ENCODE peak calls at places on chromosomes 6 and 20, in four cellular contexts. W, T, V and X are unnamed samples.

GRCh38 chr6:43702522-43703440 is 15.2 kb upstream of the MRPS18A start:
- DNase-seq in W (no peak), T (peak), V (peak), X (peak)

GRCh38 chr6:38450717-38451116 is 189.0 kb downstream of the BTBD9 start:
- DNase-seq in W (no peak), T (no peak), V (no peak), X (no peak)

GRCh38 chr6:73728548-73729205 is 32.7 kb downstream of the CD109 start:
- DNase-seq in W (no peak), T (no peak), V (no peak), X (no peak)

GRCh38 chr6:37700266-37700973 is 2.7 kb upstream of the MDGA1 start:
- DNase-seq in W (no peak), T (no peak), V (no peak), X (no peak)

GRCh38 chr6:140602843-140603242 is 1228.4 kb upstream of the CITED2 start:
- DNase-seq in W (no peak), T (no peak), V (no peak), X (no peak)

GRCh38 chr6:589090-589489 is 67.8 kb downstream of the HUS1B start:
- DNase-seq in W (no peak), T (no peak), V (no peak), X (no peak)

GRCh38 chr6:101110814-101111213 is 229.7 kb upstream of the ASCC3 start:
- DNase-seq in W (no peak), T (no peak), V (no peak), X (peak)

GRCh38 chr20:51440589-51440988 is 101.9 kb downstream of the NFATC2 start:
- DNase-seq in W (no peak), T (no peak), V (no peak), X (no peak)

GRCh38 chr6:14910692-14911547 is 334.9 kb upstream of the JARID2 start:
- DNase-seq in W (no peak), T (no peak), V (no peak), X (peak)

GRCh38 chr20:1907586-1907985 is 12.4 kb downstream of the SIRPA start:
- DNase-seq in W (no peak), T (no peak), V (no peak), X (peak)

GRCh38 chr6:78623567-78623966 is 243.8 kb upstream of the IRAK1BP1 start:
- DNase-seq in W (no peak), T (no peak), V (no peak), X (no peak)

GRCh38 chr6:150196942-150197745 is 54.3 kb downstream of the PPP1R14C start:
- DNase-seq in W (no peak), T (no peak), V (no peak), X (no peak)

GRCh38 chr6:42142118-42142835 is at the start of gene C6orf132:
- DNase-seq in W (no peak), T (peak), V (no peak), X (no peak)

GRCh38 chr6:148396926-148397325 is 54.3 kb downstream of the SASH1 start:
- DNase-seq in W (no peak), T (no peak), V (no peak), X (no peak)

GRCh38 chr6:87274660-87275273 is 47.6 kb upstream of the SMIM8 start:
- DNase-seq in W (no peak), T (no peak), V (peak), X (peak)

GRCh38 chr20:8242827-8243764 is 111.0 kb downstream of the PLCB1 start:
- DNase-seq in W (no peak), T (no peak), V (peak), X (peak)

GRCh38 chr6:132511159-132511835 is 1.6 kb downstream of the STX7 start:
- DNase-seq in W (no peak), T (no peak), V (no peak), X (no peak)

GRCh38 chr20:61500791-61501321 is 248.8 kb downstream of the CDH4 start:
- DNase-seq in W (no peak), T (no peak), V (no peak), X (peak)

GRCh38 chr6:95110767-95111166 is 466.6 kb upstream of the MANEA start:
- DNase-seq in W (no peak), T (no peak), V (no peak), X (no peak)

GRCh38 chr6:105431226-105431625 is 28.3 kb upstream of the PREP start:
- DNase-seq in W (no peak), T (no peak), V (no peak), X (peak)

GRCh38 chr6:8446391-8446790 is 11.0 kb upstream of the SLC35B3 start:
- DNase-seq in W (no peak), T (no peak), V (no peak), X (no peak)

GRCh38 chr6:163333038-163333437 is 81.5 kb upstream of the QKI start:
- DNase-seq in W (no peak), T (no peak), V (no peak), X (no peak)

GRCh38 chr20:43583982-43584432 is 6.7 kb upstream of the IFT52 start:
- DNase-seq in W (peak), T (no peak), V (peak), X (peak)

GRCh38 chr20:52747736-52748135 is 224.4 kb upstream of the TSHZ2 start:
- DNase-seq in W (no peak), T (no peak), V (no peak), X (peak)

GRCh38 chr6:33974030-33974429 is 170.2 kb upstream of the MLN start:
- DNase-seq in W (no peak), T (no peak), V (no peak), X (no peak)

GRCh38 chr6:74863968-74864367 is 341.9 kb downstream of the COL12A1 start:
- DNase-seq in W (no peak), T (no peak), V (no peak), X (no peak)

GRCh38 chr20:36543187-36544133 is 2.1 kb downstream of the MYL9 start:
- DNase-seq in W (no peak), T (peak), V (no peak), X (peak)

GRCh38 chr20:36542019-36542488 is 735 bp downstream of the MYL9 start:
- DNase-seq in W (no peak), T (no peak), V (no peak), X (peak)

GRCh38 chr20:36546111-36546736 is 4.9 kb downstream of the MYL9 start:
- DNase-seq in W (no peak), T (no peak), V (no peak), X (no peak)

GRCh38 chr20:36542516-36543186 is 1.3 kb downstream of the MYL9 start:
- DNase-seq in W (no peak), T (no peak), V (no peak), X (no peak)

DNA sequence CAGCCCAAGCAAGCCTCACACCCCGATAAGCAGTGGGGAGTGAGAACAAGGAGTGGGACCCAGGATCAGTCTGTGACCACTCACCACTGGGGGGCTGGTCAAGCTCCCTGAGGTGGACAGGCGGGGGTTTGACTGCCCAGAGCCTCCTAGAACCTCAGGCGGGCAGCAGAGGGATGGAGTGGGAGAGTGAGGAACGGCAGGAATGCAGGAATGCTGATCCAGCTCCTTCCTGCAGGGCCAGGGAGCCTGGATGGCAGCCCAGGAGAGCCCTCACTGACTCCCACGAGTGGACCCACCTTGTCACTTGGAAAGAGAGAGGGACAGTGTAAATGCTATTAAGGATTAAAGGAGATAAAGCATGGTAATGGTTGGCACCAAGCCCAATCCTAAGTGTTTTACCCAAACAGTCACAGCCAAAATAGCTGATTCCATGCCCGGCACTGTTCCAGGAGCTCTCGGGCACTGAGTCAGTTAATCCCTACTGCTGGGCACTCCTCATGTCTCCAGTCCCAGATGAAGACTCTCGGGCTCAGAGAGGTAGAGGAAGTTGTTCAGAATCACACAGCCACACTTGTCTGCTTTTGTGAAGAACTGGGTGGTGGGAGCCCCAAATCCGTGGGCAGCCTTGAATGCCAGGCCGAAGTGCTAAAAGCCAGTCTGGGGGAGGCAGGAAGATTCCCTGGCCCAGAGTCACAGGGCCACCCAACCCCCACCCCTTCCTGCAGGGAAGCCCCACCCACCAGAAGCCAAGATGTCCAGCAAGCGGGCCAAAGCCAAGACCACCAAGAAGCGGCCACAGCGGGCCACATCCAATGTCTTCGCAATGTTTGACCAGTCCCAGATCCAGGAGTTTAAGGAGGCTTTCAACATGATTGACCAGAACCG is 3.1 kb downstream of the MYL9 start:
- DNase-seq in W (no peak), T (no peak), V (no peak), X (peak)
- H3K4me3 ChIP-seq in W (no peak), T (peak), V (no peak), X (peak)

GRCh38 chr20:23081263-23081811 is 4.8 kb downstream of the CD93 start:
- DNase-seq in W (no peak), T (no peak), V (no peak), X (no peak)
- TF ChIP-seq CTCF in W (no peak), T (no peak), V (no peak), X (no peak)

GRCh38 chr6:158043586-158044524 is 62.2 kb downstream of the SYNJ2 start:
- DNase-seq in W (peak), T (no peak), V (no peak), X (no peak)
- H3K4me3 ChIP-seq in W (no peak), T (no peak), V (no peak), X (no peak)

GRCh38 chr20:32035398-32035852 is 16.6 kb upstream of the HCK start:
- DNase-seq in W (no peak), T (no peak), V (no peak), X (no peak)

GRCh38 chr20:32036252-32036651 is 15.8 kb upstream of the HCK start:
- DNase-seq in W (no peak), T (no peak), V (no peak), X (no peak)

GRCh38 chr20:32037929-32038328 is 14.1 kb upstream of the HCK start:
- DNase-seq in W (no peak), T (no peak), V (peak), X (peak)

GRCh38 chr20:32036716-32037355 is 15.2 kb upstream of the HCK start:
- DNase-seq in W (no peak), T (no peak), V (no peak), X (peak)

DNA sequence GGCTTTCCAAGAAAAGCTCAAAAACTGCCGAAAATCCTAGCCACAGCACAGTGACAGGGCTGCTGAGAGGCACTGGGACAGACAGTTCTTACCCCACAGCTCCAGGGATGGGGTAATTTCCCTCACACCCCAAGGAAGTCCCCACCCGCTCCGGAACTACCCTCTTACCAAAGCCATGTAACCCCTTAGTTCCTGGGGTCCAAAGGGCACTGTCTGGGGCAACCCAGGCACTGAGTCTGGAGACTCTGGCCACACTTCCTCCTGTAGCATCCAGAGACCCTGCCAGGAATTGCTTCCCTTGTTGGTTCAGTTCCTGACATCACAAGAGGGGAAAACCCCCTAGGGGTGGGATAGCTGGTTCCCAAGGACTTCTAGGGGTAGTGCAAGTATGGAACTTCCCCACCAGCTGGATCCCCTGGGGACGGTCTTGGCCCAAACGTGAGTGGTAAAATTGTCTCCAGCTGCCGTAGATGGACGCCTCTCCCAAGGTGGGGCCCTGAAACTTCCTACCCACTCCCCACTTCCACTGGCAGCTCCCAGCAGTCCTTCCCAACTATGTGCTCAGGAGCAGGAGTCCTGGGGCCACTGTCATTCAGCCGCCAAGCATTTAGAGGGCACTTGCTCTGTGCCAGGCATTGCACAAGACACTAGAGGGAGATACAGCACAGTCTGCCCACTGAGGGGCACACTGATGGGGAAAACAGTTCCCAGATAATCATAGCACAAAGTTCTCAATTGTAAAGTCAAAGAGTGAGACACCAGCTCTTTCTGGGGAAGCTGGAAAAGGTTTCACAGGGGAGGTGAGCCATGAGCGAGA is 17.3 kb upstream of the HCK start:
- DNase-seq in W (no peak), T (no peak), V (no peak), X (no peak)
- TF ChIP-seq CTCF in W (no peak), T (no peak), V (peak), X (no peak)

GRCh38 chr20:40933758-40934157 is 94.9 kb upstream of the TOP1 start:
- DNase-seq in W (no peak), T (no peak), V (no peak), X (no peak)
- H3K4me3 ChIP-seq in W (no peak), T (no peak), V (no peak), X (no peak)

GRCh38 chr6:154450498-154450897 is 60.0 kb downstream of the CNKSR3 start:
- DNase-seq in W (no peak), T (no peak), V (no peak), X (no peak)

GRCh38 chr6:154446984-154447383 is 63.5 kb downstream of the CNKSR3 start:
- DNase-seq in W (no peak), T (no peak), V (no peak), X (no peak)

GRCh38 chr6:154445417-154445816 is 65.1 kb downstream of the CNKSR3 start:
- DNase-seq in W (no peak), T (no peak), V (no peak), X (no peak)

GRCh38 chr6:154447929-154448328 is 62.6 kb downstream of the CNKSR3 start:
- DNase-seq in W (no peak), T (no peak), V (no peak), X (peak)

GRCh38 chr6:154448448-154449096 is 61.9 kb downstream of the CNKSR3 start:
- DNase-seq in W (no peak), T (no peak), V (peak), X (peak)
- TF ChIP-seq CTCF in W (peak), T (peak), V (no peak), X (peak)

GRCh38 chr20:10719740-10720380 is 46.1 kb upstream of the JAG1 start:
- DNase-seq in W (no peak), T (no peak), V (no peak), X (no peak)
- H3K4me3 ChIP-seq in W (no peak), T (no peak), V (no peak), X (no peak)